ENCODE peak calls at places on chromosomes 4 and X, in ten cellular contexts. One of them, this sample, is unnamed.

GRCh38 chr4:108172231-108172779 is 3.6 kb upstream of the LEF1 start:
- DNase-seq in OCI-M1: peak; percentile 71
- DNase-seq in retina: peak; percentile 88
- DNase-seq in NAMALWA: peak; percentile 64
- DNase-seq in GM13976: peak; percentile 71
- DNase-seq in left lung: no peak
- DNase-seq in keratinocyte: no peak
- DNase-seq in ELR: peak; percentile 48
- DNase-seq in tibial artery: no peak
- DNase-seq in cerebellar cortex: no peak
- DNase-seq in this sample: peak; percentile 72

GRCh38 chr4:141668200-141668599 is 31.8 kb downstream of the IL15 start:
- DNase-seq in OCI-M1: no peak
- DNase-seq in retina: no peak
- DNase-seq in NAMALWA: no peak
- DNase-seq in GM13976: no peak
- DNase-seq in left lung: no peak
- DNase-seq in keratinocyte: no peak
- DNase-seq in ELR: no peak
- DNase-seq in tibial artery: no peak
- DNase-seq in cerebellar cortex: no peak
- DNase-seq in this sample: no peak

GRCh38 chrX:109760241-109760921 is 27.3 kb upstream of the ACSL4 start:
- DNase-seq in OCI-M1: peak; percentile 9
- DNase-seq in retina: no peak
- DNase-seq in NAMALWA: no peak
- DNase-seq in GM13976: no peak
- DNase-seq in left lung: no peak
- DNase-seq in keratinocyte: no peak
- DNase-seq in ELR: no peak
- DNase-seq in tibial artery: no peak
- DNase-seq in cerebellar cortex: no peak
- DNase-seq in this sample: no peak

GRCh38 chr4:39205000-39205399 is 22.7 kb downstream of the WDR19 start:
- DNase-seq in OCI-M1: no peak
- DNase-seq in retina: no peak
- DNase-seq in NAMALWA: no peak
- DNase-seq in GM13976: no peak
- DNase-seq in left lung: no peak
- DNase-seq in keratinocyte: no peak
- DNase-seq in ELR: no peak
- DNase-seq in tibial artery: no peak
- DNase-seq in cerebellar cortex: no peak
- DNase-seq in this sample: no peak

GRCh38 chrX:24245201-24245600 is 68.7 kb downstream of the SUPT20HL2 start:
- DNase-seq in OCI-M1: no peak
- DNase-seq in retina: no peak
- DNase-seq in NAMALWA: no peak
- DNase-seq in GM13976: no peak
- DNase-seq in left lung: no peak
- DNase-seq in keratinocyte: no peak
- DNase-seq in ELR: peak; percentile 77
- DNase-seq in tibial artery: no peak
- DNase-seq in cerebellar cortex: no peak
- DNase-seq in this sample: no peak

GRCh38 chr4:89562715-89563114 is 255.1 kb upstream of the GPRIN3 start:
- DNase-seq in OCI-M1: no peak
- DNase-seq in retina: no peak
- DNase-seq in NAMALWA: no peak
- DNase-seq in GM13976: no peak
- DNase-seq in left lung: no peak
- DNase-seq in keratinocyte: no peak
- DNase-seq in ELR: peak; percentile 42
- DNase-seq in tibial artery: no peak
- DNase-seq in cerebellar cortex: no peak
- DNase-seq in this sample: no peak

GRCh38 chr4:158484173-158484885 is 37.4 kb upstream of the RXFP1 start:
- DNase-seq in OCI-M1: peak; percentile 27
- DNase-seq in retina: no peak
- DNase-seq in NAMALWA: no peak
- DNase-seq in GM13976: no peak
- DNase-seq in left lung: no peak
- DNase-seq in keratinocyte: no peak
- DNase-seq in ELR: peak; percentile 59
- DNase-seq in tibial artery: no peak
- DNase-seq in cerebellar cortex: no peak
- DNase-seq in this sample: no peak

GRCh38 chrX:150483576-150483975 is 84.8 kb upstream of the MTM1 start:
- DNase-seq in OCI-M1: no peak
- DNase-seq in retina: no peak
- DNase-seq in NAMALWA: no peak
- DNase-seq in GM13976: no peak
- DNase-seq in left lung: no peak
- DNase-seq in keratinocyte: no peak
- DNase-seq in ELR: no peak
- DNase-seq in tibial artery: no peak
- DNase-seq in cerebellar cortex: no peak
- DNase-seq in this sample: no peak

GRCh38 chr4:6697096-6697495 is 3.4 kb downstream of the S100P start:
- DNase-seq in OCI-M1: no peak
- DNase-seq in retina: no peak
- DNase-seq in NAMALWA: no peak
- DNase-seq in GM13976: no peak
- DNase-seq in left lung: no peak
- DNase-seq in keratinocyte: no peak
- DNase-seq in ELR: no peak
- DNase-seq in tibial artery: no peak
- DNase-seq in cerebellar cortex: no peak
- DNase-seq in this sample: no peak

GRCh38 chrX:104566921-104567501 is 1.0 kb downstream of the IL1RAPL2 start:
- DNase-seq in OCI-M1: no peak
- DNase-seq in retina: peak; percentile 57
- DNase-seq in NAMALWA: no peak
- DNase-seq in GM13976: no peak
- DNase-seq in left lung: no peak
- DNase-seq in keratinocyte: no peak
- DNase-seq in ELR: no peak
- DNase-seq in tibial artery: no peak
- DNase-seq in cerebellar cortex: no peak
- DNase-seq in this sample: no peak

GRCh38 chr4:184267673-184268573 is 50.2 kb upstream of the ENPP6 start:
- DNase-seq in OCI-M1: peak; percentile 95
- DNase-seq in retina: no peak
- DNase-seq in NAMALWA: peak; percentile 94
- DNase-seq in GM13976: peak; percentile 72
- DNase-seq in left lung: peak; percentile 81
- DNase-seq in keratinocyte: peak; percentile 81
- DNase-seq in ELR: peak; percentile 89
- DNase-seq in tibial artery: no peak
- DNase-seq in cerebellar cortex: no peak
- DNase-seq in this sample: peak; percentile 99

GRCh38 chrX:5876984-5877655 is 351.5 kb downstream of the NLGN4X start:
- DNase-seq in OCI-M1: peak; percentile 5
- DNase-seq in retina: peak; percentile 53
- DNase-seq in NAMALWA: no peak
- DNase-seq in GM13976: peak; percentile 6
- DNase-seq in left lung: no peak
- DNase-seq in keratinocyte: no peak
- DNase-seq in ELR: no peak
- DNase-seq in tibial artery: no peak
- DNase-seq in cerebellar cortex: no peak
- DNase-seq in this sample: peak; percentile 5

GRCh38 chr4:72791054-72791453 is 222.0 kb upstream of the ADAMTS3 start:
- DNase-seq in OCI-M1: peak; percentile 14
- DNase-seq in retina: no peak
- DNase-seq in NAMALWA: no peak
- DNase-seq in GM13976: no peak
- DNase-seq in left lung: no peak
- DNase-seq in keratinocyte: no peak
- DNase-seq in ELR: no peak
- DNase-seq in tibial artery: no peak
- DNase-seq in cerebellar cortex: no peak
- DNase-seq in this sample: no peak

GRCh38 chr4:111685205-111685604 is 460.0 kb upstream of the FAM241A start:
- DNase-seq in OCI-M1: no peak
- DNase-seq in retina: no peak
- DNase-seq in NAMALWA: no peak
- DNase-seq in GM13976: no peak
- DNase-seq in left lung: no peak
- DNase-seq in keratinocyte: no peak
- DNase-seq in ELR: no peak
- DNase-seq in tibial artery: no peak
- DNase-seq in cerebellar cortex: no peak
- DNase-seq in this sample: no peak

GRCh38 chr4:42985971-42986370 is 93.5 kb downstream of the GRXCR1 start:
- DNase-seq in OCI-M1: no peak
- DNase-seq in retina: no peak
- DNase-seq in NAMALWA: no peak
- DNase-seq in GM13976: no peak
- DNase-seq in left lung: no peak
- DNase-seq in keratinocyte: no peak
- DNase-seq in ELR: no peak
- DNase-seq in tibial artery: no peak
- DNase-seq in cerebellar cortex: peak; percentile 83
- DNase-seq in this sample: no peak

GRCh38 chr4:1015179-1015578 is 3.8 kb downstream of the FGFRL1 start:
- DNase-seq in OCI-M1: peak; percentile 19
- DNase-seq in retina: no peak
- DNase-seq in NAMALWA: no peak
- DNase-seq in GM13976: no peak
- DNase-seq in left lung: no peak
- DNase-seq in keratinocyte: no peak
- DNase-seq in ELR: no peak
- DNase-seq in tibial artery: no peak
- DNase-seq in cerebellar cortex: no peak
- DNase-seq in this sample: no peak

GRCh38 chrX:153526801-153527599 is 9.6 kb downstream of the ATP2B3 start:
- DNase-seq in OCI-M1: no peak
- DNase-seq in retina: peak; percentile 54
- DNase-seq in NAMALWA: no peak
- DNase-seq in GM13976: no peak
- DNase-seq in left lung: no peak
- DNase-seq in keratinocyte: no peak
- DNase-seq in ELR: no peak
- DNase-seq in tibial artery: no peak
- DNase-seq in cerebellar cortex: no peak
- DNase-seq in this sample: no peak

GRCh38 chr4:76536381-76536689 is 101.3 kb downstream of the SHROOM3 start:
- DNase-seq in OCI-M1: no peak
- DNase-seq in retina: no peak
- DNase-seq in NAMALWA: no peak
- DNase-seq in GM13976: no peak
- DNase-seq in left lung: no peak
- DNase-seq in keratinocyte: no peak
- DNase-seq in ELR: no peak
- DNase-seq in tibial artery: no peak
- DNase-seq in cerebellar cortex: no peak
- DNase-seq in this sample: no peak

GRCh38 chr4:171202908-171203307 is 610.3 kb upstream of the GALNTL6 start:
- DNase-seq in OCI-M1: no peak
- DNase-seq in retina: no peak
- DNase-seq in NAMALWA: no peak
- DNase-seq in GM13976: no peak
- DNase-seq in left lung: no peak
- DNase-seq in keratinocyte: no peak
- DNase-seq in ELR: no peak
- DNase-seq in tibial artery: no peak
- DNase-seq in cerebellar cortex: no peak
- DNase-seq in this sample: no peak

GRCh38 chrX:48508400-48509244 is at the start of gene PORCN:
- DNase-seq in OCI-M1: peak; percentile 73
- DNase-seq in retina: peak; percentile 71
- DNase-seq in NAMALWA: peak; percentile 80
- DNase-seq in GM13976: peak; percentile 92
- DNase-seq in left lung: peak; percentile 86
- DNase-seq in keratinocyte: no peak
- DNase-seq in ELR: peak; percentile 76
- DNase-seq in tibial artery: peak; percentile 89
- DNase-seq in cerebellar cortex: peak; percentile 75
- DNase-seq in this sample: peak; percentile 88

GRCh38 chrX:144722307-144722706 is 525.0 kb upstream of the SPANXN1 start:
- DNase-seq in OCI-M1: peak; percentile 1
- DNase-seq in retina: no peak
- DNase-seq in NAMALWA: peak; percentile 2
- DNase-seq in GM13976: no peak
- DNase-seq in left lung: no peak
- DNase-seq in keratinocyte: no peak
- DNase-seq in ELR: no peak
- DNase-seq in tibial artery: no peak
- DNase-seq in cerebellar cortex: no peak
- DNase-seq in this sample: no peak

GRCh38 chr4:17636341-17636695 is 21.9 kb downstream of the MED28 start:
- DNase-seq in OCI-M1: no peak
- DNase-seq in retina: no peak
- DNase-seq in NAMALWA: no peak
- DNase-seq in GM13976: no peak
- DNase-seq in left lung: no peak
- DNase-seq in keratinocyte: no peak
- DNase-seq in ELR: no peak
- DNase-seq in tibial artery: peak; percentile 27
- DNase-seq in cerebellar cortex: no peak
- DNase-seq in this sample: no peak

GRCh38 chr4:90641856-90642599 is 514.8 kb downstream of the CCSER1 start:
- DNase-seq in OCI-M1: no peak
- DNase-seq in retina: no peak
- DNase-seq in NAMALWA: no peak
- DNase-seq in GM13976: no peak
- DNase-seq in left lung: no peak
- DNase-seq in keratinocyte: no peak
- DNase-seq in ELR: no peak
- DNase-seq in tibial artery: no peak
- DNase-seq in cerebellar cortex: no peak
- DNase-seq in this sample: no peak

GRCh38 chr4:616911-617643 is 8.3 kb upstream of the PDE6B start:
- DNase-seq in OCI-M1: no peak
- DNase-seq in retina: no peak
- DNase-seq in NAMALWA: no peak
- DNase-seq in GM13976: no peak
- DNase-seq in left lung: no peak
- DNase-seq in keratinocyte: no peak
- DNase-seq in ELR: no peak
- DNase-seq in tibial artery: peak; percentile 57
- DNase-seq in cerebellar cortex: no peak
- DNase-seq in this sample: no peak

GRCh38 chr4:1973218-1973617 is 35.6 kb downstream of the NELFA start:
- DNase-seq in OCI-M1: no peak
- DNase-seq in retina: no peak
- DNase-seq in NAMALWA: no peak
- DNase-seq in GM13976: no peak
- DNase-seq in left lung: no peak
- DNase-seq in keratinocyte: no peak
- DNase-seq in ELR: no peak
- DNase-seq in tibial artery: peak; percentile 46
- DNase-seq in cerebellar cortex: no peak
- DNase-seq in this sample: no peak

GRCh38 chrX:39242187-39242586 is 440.9 kb downstream of the MID1IP1 start:
- DNase-seq in OCI-M1: peak; percentile 34
- DNase-seq in retina: no peak
- DNase-seq in NAMALWA: peak; percentile 50
- DNase-seq in GM13976: peak; percentile 6
- DNase-seq in left lung: no peak
- DNase-seq in keratinocyte: no peak
- DNase-seq in ELR: peak; percentile 9
- DNase-seq in tibial artery: no peak
- DNase-seq in cerebellar cortex: peak; percentile 36
- DNase-seq in this sample: peak; percentile 55

GRCh38 chrX:133254666-133255065 is 36.5 kb upstream of the TFDP3 start:
- DNase-seq in OCI-M1: peak; percentile 5
- DNase-seq in retina: no peak
- DNase-seq in NAMALWA: no peak
- DNase-seq in GM13976: no peak
- DNase-seq in left lung: no peak
- DNase-seq in keratinocyte: no peak
- DNase-seq in ELR: no peak
- DNase-seq in tibial artery: no peak
- DNase-seq in cerebellar cortex: no peak
- DNase-seq in this sample: no peak

GRCh38 chr4:1170805-1171305 is 1.5 kb downstream of the SPON2 start:
- DNase-seq in OCI-M1: no peak
- DNase-seq in retina: no peak
- DNase-seq in NAMALWA: no peak
- DNase-seq in GM13976: no peak
- DNase-seq in left lung: no peak
- DNase-seq in keratinocyte: no peak
- DNase-seq in ELR: no peak
- DNase-seq in tibial artery: peak; percentile 69
- DNase-seq in cerebellar cortex: no peak
- DNase-seq in this sample: no peak